ENCODE peak calls at places on chromosomes 4 and X, in seven cellular contexts. O is ELR; U is colonic mucosa; V is ACHN; E is Jurkat, Clone E6-1; P is heart left ventricle; S is CD4-positive, alpha-beta T cell. K is an unnamed sample.

GRCh38 chr4:186728631-186729271 is 5.1 kb upstream of the FAT1 start:
- DNase-seq in O (peak), U (no peak), V (peak), E (no peak), P (no peak), S (no peak), K (peak)

GRCh38 chr4:76003015-76003414 is 4.3 kb downstream of the CXCL9 start:
- DNase-seq in O (no peak), U (no peak), V (no peak), E (peak), P (no peak), S (no peak), K (no peak)

GRCh38 chr4:127631420-127631819 is 1.3 kb upstream of the INTU start:
- DNase-seq in O (peak), U (no peak), V (no peak), E (no peak), P (no peak), S (no peak), K (no peak)

GRCh38 chr4:14834382-14834781 is 167.9 kb upstream of the CPEB2 start:
- DNase-seq in O (no peak), U (no peak), V (no peak), E (no peak), P (no peak), S (no peak), K (no peak)

GRCh38 chr4:153215976-153216375 is 11.7 kb downstream of the TRIM2 start:
- DNase-seq in O (peak), U (no peak), V (no peak), E (no peak), P (no peak), S (no peak), K (no peak)

GRCh38 chrX:9352683-9353430 is 112.0 kb upstream of the TBL1X start:
- DNase-seq in O (peak), U (peak), V (no peak), E (no peak), P (no peak), S (peak), K (no peak)

GRCh38 chr4:21778702-21779101 is 169.9 kb downstream of the KCNIP4 start:
- DNase-seq in O (no peak), U (no peak), V (no peak), E (no peak), P (no peak), S (no peak), K (no peak)

GRCh38 chr4:162872001-162872400 is 294.7 kb downstream of the NAF1 start:
- DNase-seq in O (no peak), U (no peak), V (no peak), E (no peak), P (no peak), S (no peak), K (no peak)

GRCh38 chrX:8453619-8454018 is 11.0 kb upstream of the VCX3B start:
- DNase-seq in O (no peak), U (no peak), V (no peak), E (no peak), P (no peak), S (no peak), K (no peak)

GRCh38 chr4:7904942-7905341 is 34.7 kb downstream of the AFAP1 start:
- DNase-seq in O (peak), U (no peak), V (no peak), E (no peak), P (no peak), S (no peak), K (no peak)

GRCh38 chr4:174041555-174042110 is 241.8 kb downstream of the FBXO8 start:
- DNase-seq in O (no peak), U (no peak), V (no peak), E (no peak), P (no peak), S (no peak), K (peak)

GRCh38 chrX:129613596-129613995 is 41.2 kb downstream of the APLN start:
- DNase-seq in O (peak), U (no peak), V (no peak), E (no peak), P (no peak), S (no peak), K (peak)

GRCh38 chr4:108446554-108446953 is 173.8 kb upstream of the RPL34 start:
- DNase-seq in O (no peak), U (peak), V (no peak), E (no peak), P (no peak), S (no peak), K (no peak)

GRCh38 chr4:26061248-26061986 is 147.4 kb downstream of the SMIM20 start:
- DNase-seq in O (peak), U (no peak), V (peak), E (peak), P (no peak), S (no peak), K (peak)

GRCh38 chrX:39729834-39730670 is 367.7 kb downstream of the BCOR start:
- DNase-seq in O (no peak), U (no peak), V (no peak), E (no peak), P (no peak), S (no peak), K (peak)

GRCh38 chrX:77785400-77785745 is 643 bp downstream of the ATRX start:
- DNase-seq in O (peak), U (peak), V (peak), E (no peak), P (no peak), S (no peak), K (peak)

GRCh38 chr4:139521764-139522373 is 34.1 kb downstream of the SETD7 start:
- DNase-seq in O (no peak), U (no peak), V (no peak), E (no peak), P (no peak), S (no peak), K (no peak)

GRCh38 chr4:184453402-184454160 is 20.8 kb downstream of the IRF2 start:
- DNase-seq in O (peak), U (peak), V (peak), E (no peak), P (no peak), S (peak), K (peak)

GRCh38 chrX:14697453-14697852 is 168.1 kb downstream of the GLRA2 start:
- DNase-seq in O (peak), U (peak), V (peak), E (no peak), P (no peak), S (no peak), K (peak)

GRCh38 chr4:67746797-67747495 is 7.2 kb downstream of the GNRHR start:
- DNase-seq in O (peak), U (no peak), V (peak), E (peak), P (no peak), S (no peak), K (peak)

GRCh38 chr4:153514001-153514526 is 47.9 kb downstream of the TMEM131L start:
- DNase-seq in O (peak), U (no peak), V (peak), E (no peak), P (no peak), S (no peak), K (no peak)

GRCh38 chr4:705278-706082 is at the start of gene PCGF3:
- DNase-seq in O (peak), U (peak), V (peak), E (peak), P (peak), S (peak), K (peak)

GRCh38 chr4:127844605-127845116 is 36.0 kb upstream of the PLK4 start:
- DNase-seq in O (no peak), U (no peak), V (no peak), E (no peak), P (no peak), S (no peak), K (no peak)

GRCh38 chrX:40297949-40298539 is 200.3 kb upstream of the BCOR start:
- DNase-seq in O (no peak), U (no peak), V (no peak), E (no peak), P (no peak), S (no peak), K (no peak)